ENCODE peak calls at places on chromosomes 11 and 22, in four cellular contexts. P, X, K and O are unnamed samples.
A peak's percentile ranks its signal among the peaks of the same experiment; 100 is the strongest.

GRCh38 chr11:59144096-59144495 is 1.4 kb downstream of the FAM111A start:
- DNase-seq in P (no peak), X (no peak), K (no peak), O (peak; percentile 33)

GRCh38 chr11:96393753-96394348 is 4.0 kb downstream of the JRKL start:
- DNase-seq in P (no peak), X (no peak), K (peak; percentile 35), O (peak; percentile 73)

GRCh38 chr11:69310934-69311766 is 17.2 kb downstream of the MYEOV start:
- DNase-seq in P (peak; percentile 64), X (no peak), K (no peak), O (no peak)

GRCh38 chr11:67287355-67288197 is 1.5 kb upstream of the ANKRD13D start:
- DNase-seq in P (no peak), X (no peak), K (no peak), O (no peak)

GRCh38 chr11:15889972-15890371 is 466.4 kb downstream of the SOX6 start:
- DNase-seq in P (no peak), X (no peak), K (peak; percentile 52), O (no peak)

GRCh38 chr22:39290248-39290720 is 29.1 kb downstream of the RPL3 start:
- DNase-seq in P (no peak), X (no peak), K (no peak), O (no peak)

GRCh38 chr11:13091373-13091772 is 82.3 kb downstream of the RASSF10 start:
- DNase-seq in P (no peak), X (no peak), K (no peak), O (no peak)

GRCh38 chr11:15745266-15745665 is 611.1 kb downstream of the SOX6 start:
- DNase-seq in P (no peak), X (no peak), K (peak; percentile 22), O (no peak)

GRCh38 chr11:6746086-6746618 is 25.6 kb downstream of the OR2AG2 start:
- DNase-seq in P (no peak), X (no peak), K (no peak), O (no peak)

GRCh38 chr11:123428221-123428631 is 1.8 kb upstream of the GRAMD1B start:
- DNase-seq in P (peak; percentile 70), X (no peak), K (no peak), O (no peak)

GRCh38 chr11:69009441-69010211 is 3.4 kb downstream of the MRGPRF start:
- DNase-seq in P (no peak), X (no peak), K (no peak), O (no peak)

GRCh38 chr11:61406991-61407728 is 14.8 kb downstream of the TMEM216 start:
- DNase-seq in P (no peak), X (no peak), K (no peak), O (no peak)

GRCh38 chr11:61415381-61415780 is 14.4 kb downstream of the CPSF7 start:
- DNase-seq in P (no peak), X (no peak), K (no peak), O (no peak)

GRCh38 chr11:61413496-61413895 is 16.3 kb downstream of the CPSF7 start:
- DNase-seq in P (no peak), X (no peak), K (no peak), O (no peak)

GRCh38 chr11:61414547-61414946 is 15.2 kb downstream of the CPSF7 start:
- DNase-seq in P (no peak), X (no peak), K (no peak), O (no peak)

DNA sequence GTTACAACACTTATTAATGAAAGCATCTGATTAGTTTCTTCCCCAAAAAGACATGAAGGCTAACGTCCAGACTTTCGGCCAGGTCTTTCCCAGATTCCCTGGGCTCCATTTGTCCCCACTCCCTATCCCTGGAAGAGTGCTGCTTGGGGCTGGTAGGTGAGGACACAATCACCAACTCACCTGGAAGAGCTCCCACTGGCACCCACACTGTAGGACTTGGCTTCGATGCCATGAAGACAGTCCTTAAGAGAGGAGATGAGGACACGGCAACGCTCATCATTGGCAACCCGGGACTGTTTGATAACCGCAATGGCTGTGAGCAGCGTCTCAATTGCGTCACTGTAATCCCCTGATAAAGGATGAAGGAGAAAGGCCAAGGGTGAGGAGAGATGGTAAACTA is 18.2 kb downstream of the CPSF7 start:
- DNase-seq in P (no peak), X (no peak), K (no peak), O (no peak)
- TF ChIP-seq CTCF in P (no peak), X (no peak), K (no peak), O (no peak)

DNA sequence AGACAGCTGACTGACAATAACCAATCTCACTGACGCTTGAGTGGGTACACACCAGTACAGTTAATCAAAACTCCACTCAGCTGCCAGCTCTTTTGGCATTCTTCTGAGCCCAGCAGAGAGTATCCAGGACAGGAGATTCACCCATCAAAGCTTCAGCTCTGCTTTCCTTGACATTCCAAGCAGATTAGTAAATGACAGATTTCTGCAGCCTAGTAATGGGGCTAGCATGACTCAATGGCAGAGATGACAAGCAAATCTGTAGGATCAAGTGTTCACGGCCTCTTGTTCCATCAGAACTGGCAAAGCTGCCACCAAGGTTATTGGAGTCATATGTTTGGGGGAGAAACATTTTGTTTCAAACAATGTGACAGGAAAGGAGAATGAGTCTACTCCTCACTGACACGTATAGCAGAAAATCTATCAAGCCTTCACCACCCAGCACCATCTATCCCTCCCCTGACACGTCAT is 420.0 kb downstream of the DYNC2H1 start:
- DNase-seq in P (no peak), X (no peak), K (peak; percentile 87), O (peak; percentile 58)
- TF ChIP-seq CTCF in P (no peak), X (no peak), K (no peak), O (no peak)

DNA sequence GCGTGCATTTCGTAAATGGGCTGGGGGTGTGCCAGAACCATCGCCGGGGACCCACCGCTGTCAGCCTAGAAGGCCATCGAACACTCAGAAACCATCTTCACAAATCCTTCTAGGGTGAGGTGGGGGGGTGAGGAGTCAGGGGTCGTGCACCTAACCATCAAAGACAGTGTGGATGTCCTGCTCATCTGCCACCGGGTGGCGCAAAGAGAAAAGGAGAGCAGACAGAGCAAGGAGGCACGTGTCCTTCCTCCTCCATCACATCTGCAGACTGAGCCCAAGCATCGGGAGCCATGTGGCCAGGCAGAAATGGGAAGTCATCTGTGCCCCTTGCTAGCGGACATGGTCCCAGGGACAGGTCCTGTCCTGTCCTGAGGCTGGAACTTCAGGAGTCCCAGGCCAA is 61.9 kb upstream of the NUP50 start:
- DNase-seq in P (peak; percentile 88), X (peak; percentile 59), K (peak; percentile 34), O (peak; percentile 70)
- TF ChIP-seq CTCF in P (no peak), X (peak; percentile 76), K (peak; percentile 72), O (peak; percentile 68)

DNA sequence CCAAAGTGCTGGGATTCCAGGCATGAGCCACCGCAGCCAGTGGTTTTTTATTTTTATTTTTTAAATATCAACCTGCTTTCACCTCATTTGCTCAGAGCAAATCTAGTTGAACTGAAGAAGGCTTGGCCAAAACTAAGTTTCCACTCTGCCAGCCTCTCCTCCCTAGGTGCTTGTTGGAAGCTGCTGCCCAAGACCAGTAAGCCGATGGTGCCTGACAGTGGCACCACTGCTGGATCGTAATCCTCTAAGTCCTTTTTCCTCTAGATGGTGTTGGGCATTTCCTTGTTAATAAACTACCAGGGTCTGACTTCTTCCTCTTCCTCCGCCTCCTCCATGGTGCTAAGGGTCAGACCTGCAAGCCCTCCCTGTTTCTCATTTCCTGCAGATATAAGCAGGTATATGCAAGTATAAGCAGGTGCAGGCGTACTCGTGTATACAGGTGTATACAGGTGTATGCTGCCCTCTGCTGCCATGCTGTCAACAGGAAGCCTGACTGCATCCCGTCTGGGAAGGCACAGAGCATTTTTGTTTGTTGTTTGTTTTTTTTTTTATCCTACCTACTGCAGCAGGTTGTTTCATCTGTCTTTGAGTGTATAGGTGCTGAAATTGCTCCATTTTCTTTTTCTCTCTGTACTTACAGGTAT is 1.6 kb downstream of the NADSYN1 start:
- DNase-seq in P (no peak), X (no peak), K (no peak), O (no peak)
- TF ChIP-seq CTCF in P (no peak), X (no peak), K (no peak), O (no peak)

GRCh38 chr11:23554002-23554401 is 693.7 kb upstream of the CCDC179 start:
- DNase-seq in P (no peak), X (no peak), K (no peak), O (no peak)
- TF ChIP-seq CTCF in P (no peak), X (peak; percentile 2), K (peak; percentile 21), O (no peak)

GRCh38 chr22:48249721-48250268 is 1487.3 kb downstream of the TBC1D22A start:
- DNase-seq in P (peak; percentile 59), X (no peak), K (no peak), O (peak; percentile 11)
- TF ChIP-seq CTCF in P (no peak), X (no peak), K (no peak), O (no peak)

GRCh38 chr11:31464436-31464835 is 45.0 kb downstream of the IMMP1L start:
- DNase-seq in P (no peak), X (no peak), K (no peak), O (no peak)
- TF ChIP-seq CTCF in P (no peak), X (no peak), K (no peak), O (no peak)